ENCODE peak calls at places on chromosomes 7 and 10, in five cellular contexts. One of them, this sample, is unnamed.

GRCh38 chr10:103238506-103239252 is 7.0 kb upstream of the RPEL1 start:
- DNase-seq in neural progenitor cell: peak
- DNase-seq in gastrocnemius medialis: peak
- DNase-seq in psoas muscle: no peak
- DNase-seq in colonic mucosa: peak
- DNase-seq in this sample: no peak

GRCh38 chr10:17768957-17769356 is 17.0 kb downstream of the TMEM236 start:
- DNase-seq in psoas muscle: no peak
- DNase-seq in colonic mucosa: no peak
- DNase-seq in neural progenitor cell: no peak
- DNase-seq in gastrocnemius medialis: no peak
- DNase-seq in this sample: no peak

GRCh38 chr7:117219485-117219884 is 103.4 kb downstream of the WNT2 start:
- DNase-seq in gastrocnemius medialis: no peak
- DNase-seq in neural progenitor cell: no peak
- DNase-seq in colonic mucosa: no peak
- DNase-seq in psoas muscle: no peak
- DNase-seq in this sample: no peak

GRCh38 chr7:77441046-77441445 is 24.9 kb upstream of the GSAP start:
- DNase-seq in colonic mucosa: no peak
- DNase-seq in gastrocnemius medialis: no peak
- DNase-seq in neural progenitor cell: no peak
- DNase-seq in psoas muscle: no peak
- DNase-seq in this sample: no peak

GRCh38 chr7:152411389-152411788 is 24.4 kb downstream of the KMT2C start:
- DNase-seq in colonic mucosa: no peak
- DNase-seq in neural progenitor cell: peak
- DNase-seq in gastrocnemius medialis: no peak
- DNase-seq in psoas muscle: no peak
- DNase-seq in this sample: no peak

GRCh38 chr10:7826971-7827370 is 8.7 kb downstream of the TAF3 start:
- DNase-seq in colonic mucosa: no peak
- DNase-seq in gastrocnemius medialis: no peak
- DNase-seq in neural progenitor cell: no peak
- DNase-seq in psoas muscle: no peak
- DNase-seq in this sample: no peak

GRCh38 chr10:24762966-24763623 is 39.4 kb upstream of the ARHGAP21 start:
- DNase-seq in colonic mucosa: no peak
- DNase-seq in neural progenitor cell: no peak
- DNase-seq in psoas muscle: no peak
- DNase-seq in gastrocnemius medialis: no peak
- DNase-seq in this sample: no peak

GRCh38 chr10:100934084-100934659 is 21.4 kb downstream of the SLF2 start:
- DNase-seq in gastrocnemius medialis: no peak
- DNase-seq in colonic mucosa: no peak
- DNase-seq in neural progenitor cell: no peak
- DNase-seq in psoas muscle: no peak
- DNase-seq in this sample: peak

GRCh38 chr10:13099666-13100348 is at the start of gene OPTN:
- DNase-seq in psoas muscle: peak
- DNase-seq in gastrocnemius medialis: peak
- DNase-seq in neural progenitor cell: peak
- DNase-seq in colonic mucosa: peak
- DNase-seq in this sample: peak

GRCh38 chr10:106652279-106652678 is 512.2 kb downstream of the SORCS1 start:
- DNase-seq in colonic mucosa: no peak
- DNase-seq in psoas muscle: no peak
- DNase-seq in neural progenitor cell: no peak
- DNase-seq in gastrocnemius medialis: no peak
- DNase-seq in this sample: no peak

GRCh38 chr7:134558370-134558769 is 9.5 kb downstream of the AKR1B15 start:
- DNase-seq in gastrocnemius medialis: no peak
- DNase-seq in psoas muscle: no peak
- DNase-seq in colonic mucosa: no peak
- DNase-seq in neural progenitor cell: no peak
- DNase-seq in this sample: no peak

GRCh38 chr7:100167912-100168323 is 499 bp downstream of the GAL3ST4 start:
- DNase-seq in psoas muscle: no peak
- DNase-seq in colonic mucosa: peak
- DNase-seq in neural progenitor cell: peak
- DNase-seq in gastrocnemius medialis: no peak
- DNase-seq in this sample: no peak

GRCh38 chr10:77163670-77164348 is 473.8 kb downstream of the KCNMA1 start:
- DNase-seq in colonic mucosa: peak
- DNase-seq in psoas muscle: peak
- DNase-seq in neural progenitor cell: no peak
- DNase-seq in gastrocnemius medialis: peak
- DNase-seq in this sample: no peak

GRCh38 chr10:124131176-124131575 is 37.8 kb upstream of the CHST15 start:
- DNase-seq in neural progenitor cell: peak
- DNase-seq in gastrocnemius medialis: no peak
- DNase-seq in colonic mucosa: no peak
- DNase-seq in psoas muscle: no peak
- DNase-seq in this sample: no peak

GRCh38 chr10:35545878-35546631 is 59.1 kb upstream of the GJD4 start:
- DNase-seq in colonic mucosa: no peak
- DNase-seq in psoas muscle: no peak
- DNase-seq in gastrocnemius medialis: no peak
- DNase-seq in neural progenitor cell: no peak
- DNase-seq in this sample: no peak

GRCh38 chr7:19269301-19269700 is 124.1 kb upstream of the FERD3L start:
- DNase-seq in psoas muscle: no peak
- DNase-seq in colonic mucosa: no peak
- DNase-seq in neural progenitor cell: no peak
- DNase-seq in gastrocnemius medialis: no peak
- DNase-seq in this sample: no peak

GRCh38 chr7:137656227-137656849 is 190.4 kb downstream of the DGKI start:
- DNase-seq in neural progenitor cell: peak
- DNase-seq in gastrocnemius medialis: peak
- DNase-seq in psoas muscle: peak
- DNase-seq in colonic mucosa: peak
- DNase-seq in this sample: peak

GRCh38 chr7:156140447-156140846 is 328.2 kb upstream of the SHH start:
- DNase-seq in neural progenitor cell: no peak
- DNase-seq in colonic mucosa: no peak
- DNase-seq in gastrocnemius medialis: no peak
- DNase-seq in psoas muscle: no peak
- DNase-seq in this sample: no peak

GRCh38 chr7:94578615-94579014 is 69.0 kb downstream of the CASD1 start:
- DNase-seq in gastrocnemius medialis: no peak
- DNase-seq in psoas muscle: no peak
- DNase-seq in neural progenitor cell: no peak
- DNase-seq in colonic mucosa: no peak
- DNase-seq in this sample: no peak

GRCh38 chr10:613217-613616 is 76.3 kb downstream of the DIP2C start:
- DNase-seq in psoas muscle: no peak
- DNase-seq in colonic mucosa: peak
- DNase-seq in neural progenitor cell: no peak
- DNase-seq in gastrocnemius medialis: no peak
- DNase-seq in this sample: no peak

GRCh38 chr10:73956476-73957338 is 41.2 kb upstream of the VCL start:
- DNase-seq in gastrocnemius medialis: peak
- DNase-seq in neural progenitor cell: no peak
- DNase-seq in colonic mucosa: peak
- DNase-seq in psoas muscle: no peak
- DNase-seq in this sample: peak

GRCh38 chr7:3043544-3044395 is at the start of gene CARD11:
- DNase-seq in psoas muscle: no peak
- DNase-seq in gastrocnemius medialis: no peak
- DNase-seq in colonic mucosa: peak
- DNase-seq in neural progenitor cell: no peak
- DNase-seq in this sample: peak

GRCh38 chr10:101085846-101086245 is 24.1 kb downstream of the KAZALD1 start:
- DNase-seq in colonic mucosa: no peak
- DNase-seq in neural progenitor cell: no peak
- DNase-seq in psoas muscle: no peak
- DNase-seq in gastrocnemius medialis: no peak
- DNase-seq in this sample: no peak

GRCh38 chr7:106448992-106449859 is 164.4 kb upstream of the NAMPT start:
- DNase-seq in colonic mucosa: no peak
- DNase-seq in psoas muscle: no peak
- DNase-seq in gastrocnemius medialis: no peak
- DNase-seq in neural progenitor cell: no peak
- DNase-seq in this sample: no peak

GRCh38 chr7:102436123-102436522 is 2.7 kb downstream of the ORAI2 start:
- DNase-seq in psoas muscle: no peak
- DNase-seq in neural progenitor cell: no peak
- DNase-seq in colonic mucosa: no peak
- DNase-seq in gastrocnemius medialis: no peak
- DNase-seq in this sample: no peak

GRCh38 chr7:138458576-138459234 is 1.4 kb upstream of the TRIM24 start:
- DNase-seq in neural progenitor cell: peak
- DNase-seq in psoas muscle: no peak
- DNase-seq in gastrocnemius medialis: no peak
- DNase-seq in colonic mucosa: no peak
- DNase-seq in this sample: no peak

GRCh38 chr10:43623351-43623750 is 17.1 kb downstream of the ZNF485 start:
- DNase-seq in psoas muscle: no peak
- DNase-seq in colonic mucosa: no peak
- DNase-seq in gastrocnemius medialis: no peak
- DNase-seq in neural progenitor cell: no peak
- DNase-seq in this sample: peak

GRCh38 chr7:68820321-68820720 is 778.0 kb upstream of the AUTS2 start:
- DNase-seq in neural progenitor cell: no peak
- DNase-seq in colonic mucosa: no peak
- DNase-seq in gastrocnemius medialis: no peak
- DNase-seq in psoas muscle: no peak
- DNase-seq in this sample: no peak
- TF ChIP-seq CTCF in neural progenitor cell: no peak
- TF ChIP-seq CTCF in colonic mucosa: no peak
- TF ChIP-seq CTCF in gastrocnemius medialis: no peak
- TF ChIP-seq CTCF in psoas muscle: no peak
- TF ChIP-seq CTCF in this sample: no peak

GRCh38 chr7:40047661-40048060 is 86.8 kb downstream of the MPLKIP start:
- DNase-seq in gastrocnemius medialis: no peak
- DNase-seq in psoas muscle: no peak
- DNase-seq in colonic mucosa: no peak
- DNase-seq in neural progenitor cell: no peak
- DNase-seq in this sample: peak
- TF ChIP-seq CTCF in gastrocnemius medialis: no peak
- TF ChIP-seq CTCF in psoas muscle: no peak
- TF ChIP-seq CTCF in colonic mucosa: no peak
- TF ChIP-seq CTCF in neural progenitor cell: no peak
- TF ChIP-seq CTCF in this sample: peak

GRCh38 chr10:89419548-89419947 is 5.2 kb downstream of the IFIT5 start:
- DNase-seq in gastrocnemius medialis: no peak
- DNase-seq in psoas muscle: no peak
- DNase-seq in neural progenitor cell: no peak
- DNase-seq in colonic mucosa: no peak
- DNase-seq in this sample: peak
- TF ChIP-seq CTCF in gastrocnemius medialis: no peak
- TF ChIP-seq CTCF in psoas muscle: no peak
- TF ChIP-seq CTCF in neural progenitor cell: peak
- TF ChIP-seq CTCF in colonic mucosa: no peak
- TF ChIP-seq CTCF in this sample: peak

DNA sequence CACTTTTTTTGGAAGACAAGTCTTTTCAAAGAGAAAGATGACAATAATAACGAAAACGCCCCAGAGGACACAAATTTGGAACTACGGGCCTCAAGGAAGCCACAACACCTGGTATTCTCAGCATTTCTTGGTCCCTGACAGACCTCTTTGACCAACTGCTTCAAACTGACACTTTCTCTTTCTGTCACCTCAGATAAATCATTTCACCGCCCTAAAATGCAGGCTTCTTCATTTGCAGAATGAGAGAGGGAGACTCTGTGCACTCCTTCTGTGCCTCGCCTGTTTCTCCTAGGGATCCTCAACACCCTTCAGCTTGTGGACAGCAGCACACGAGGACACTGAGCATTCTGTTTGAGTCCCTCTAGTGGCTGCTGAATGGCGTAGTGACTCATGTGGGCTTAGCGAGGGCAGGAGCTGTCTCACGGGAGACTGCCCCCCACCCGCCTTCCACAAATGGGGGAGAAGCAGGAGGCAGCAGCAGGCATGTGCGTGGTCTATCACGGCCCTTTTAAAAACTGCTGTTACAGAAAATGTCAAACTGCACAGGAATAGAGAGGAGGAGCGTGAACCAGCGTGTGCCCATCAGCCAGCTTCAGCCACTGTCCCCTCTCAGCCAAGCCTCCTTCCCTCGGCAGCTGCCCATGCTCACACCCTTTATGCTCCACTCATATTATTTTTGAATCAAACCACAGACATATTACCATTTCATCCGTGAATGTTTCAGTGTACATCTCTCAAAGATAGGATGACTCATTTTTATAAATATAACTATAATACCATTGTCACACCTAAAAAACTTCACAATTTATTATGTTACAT is 41.4 kb downstream of the GSDME start:
- DNase-seq in colonic mucosa: no peak
- DNase-seq in psoas muscle: no peak
- DNase-seq in neural progenitor cell: peak
- DNase-seq in gastrocnemius medialis: no peak
- DNase-seq in this sample: peak
- TF ChIP-seq CTCF in colonic mucosa: no peak
- TF ChIP-seq CTCF in psoas muscle: peak
- TF ChIP-seq CTCF in neural progenitor cell: peak
- TF ChIP-seq CTCF in gastrocnemius medialis: peak
- TF ChIP-seq CTCF in this sample: peak

DNA sequence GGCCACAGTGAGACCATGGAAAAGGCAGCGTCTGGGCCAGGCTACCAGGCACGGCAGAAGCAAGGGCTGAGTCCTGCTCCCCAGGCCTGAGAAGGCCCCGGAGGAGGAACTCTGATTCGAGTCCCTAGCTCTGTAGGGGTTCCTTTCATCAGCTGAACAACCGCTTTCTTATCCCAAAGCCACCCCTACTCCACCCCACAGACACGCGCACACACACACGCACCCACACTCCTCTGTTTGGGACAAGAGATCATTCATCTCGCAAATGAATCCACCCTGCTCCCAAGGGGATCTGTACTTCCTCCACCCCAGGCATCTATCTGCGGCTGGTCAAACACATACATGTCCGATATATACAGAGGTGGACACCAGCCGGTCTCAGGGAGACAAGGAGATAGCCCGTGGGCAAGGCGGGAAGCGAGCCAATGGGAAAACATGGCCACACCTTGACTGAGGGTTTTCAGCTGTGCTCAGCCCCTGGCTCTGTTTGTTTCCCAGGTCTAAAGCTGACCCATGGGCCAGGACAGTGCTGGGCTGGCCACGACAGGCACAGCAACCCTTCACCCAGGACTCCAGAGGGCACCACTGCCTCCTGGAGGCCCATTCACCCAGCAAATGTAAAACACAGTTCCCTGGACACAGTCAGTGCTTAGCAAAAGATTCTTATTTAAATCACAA is 7.3 kb downstream of the ZCCHC24 start:
- DNase-seq in gastrocnemius medialis: peak
- DNase-seq in neural progenitor cell: no peak
- DNase-seq in colonic mucosa: no peak
- DNase-seq in psoas muscle: no peak
- DNase-seq in this sample: no peak
- TF ChIP-seq CTCF in gastrocnemius medialis: peak
- TF ChIP-seq CTCF in neural progenitor cell: peak
- TF ChIP-seq CTCF in colonic mucosa: no peak
- TF ChIP-seq CTCF in psoas muscle: peak
- TF ChIP-seq CTCF in this sample: no peak